ENCODE peak calls at places on chromosomes 6 and 20, in seven cellular contexts. V is A549, M is IMR-90, C is ovary, F is breast epithelium, X is esophagus squamous epithelium, P is right lobe of liver. L is an unnamed sample. For H3K4me1, the result is how much of the 10 kb centered on the place peaks cover.

GRCh38 chr20:32160341-32160740 is 47.2 kb downstream of the PLAGL2 start:
- DNase-seq in V (no peak), M (no peak), C (no peak), F (no peak), X (no peak), P (no peak), L (no peak)

GRCh38 chr6:103522045-103522444 is 1337.7 kb downstream of the HACE1 start:
- DNase-seq in V (no peak), M (no peak), C (no peak), F (no peak), X (no peak), P (no peak), L (no peak)

GRCh38 chr6:29653452-29654038 is 3.3 kb upstream of the MOG start:
- DNase-seq in V (peak), M (peak), C (no peak), F (no peak), X (no peak), P (no peak), L (peak)

GRCh38 chr6:40713002-40713719 is 126.0 kb upstream of the LRFN2 start:
- DNase-seq in V (no peak), M (no peak), C (no peak), F (no peak), X (no peak), P (no peak), L (no peak)

GRCh38 chr20:57043091-57043490 is 223.3 kb downstream of the BMP7 start:
- DNase-seq in V (no peak), M (no peak), C (no peak), F (peak), X (no peak), P (no peak), L (no peak)

GRCh38 chr6:137025786-137026730 is 18.7 kb downstream of the IL20RA start:
- DNase-seq in V (no peak), M (no peak), C (no peak), F (no peak), X (no peak), P (no peak), L (no peak)

GRCh38 chr6:133207754-133208153 is 33.4 kb upstream of the EYA4 start:
- DNase-seq in V (no peak), M (no peak), C (no peak), F (no peak), X (no peak), P (no peak), L (no peak)

GRCh38 chr6:49799090-49799489 is 12.0 kb upstream of the PGK2 start:
- DNase-seq in V (no peak), M (no peak), C (no peak), F (no peak), X (no peak), P (no peak), L (no peak)

GRCh38 chr6:98834060-98835031 is at the start of gene POU3F2:
- DNase-seq in V (peak), M (peak), C (peak), F (no peak), X (no peak), P (peak), L (peak)

GRCh38 chr20:50540620-50541605 is 30.7 kb downstream of the PTPN1 start:
- DNase-seq in V (peak), M (peak), C (no peak), F (no peak), X (no peak), P (no peak), L (no peak)

GRCh38 chr20:12012241-12013222 is 94.8 kb downstream of the BTBD3 start:
- DNase-seq in V (peak), M (peak), C (no peak), F (no peak), X (no peak), P (peak), L (no peak)

GRCh38 chr6:151299009-151299408 is 59.2 kb downstream of the AKAP12 start:
- DNase-seq in V (no peak), M (no peak), C (no peak), F (no peak), X (no peak), P (no peak), L (no peak)

GRCh38 chr6:73476722-73477121 is 15.2 kb downstream of the MTO1 start:
- DNase-seq in V (no peak), M (no peak), C (no peak), F (no peak), X (no peak), P (no peak), L (no peak)

GRCh38 chr6:73477407-73477806 is 15.9 kb downstream of the MTO1 start:
- DNase-seq in V (no peak), M (no peak), C (no peak), F (no peak), X (no peak), P (no peak), L (no peak)

DNA sequence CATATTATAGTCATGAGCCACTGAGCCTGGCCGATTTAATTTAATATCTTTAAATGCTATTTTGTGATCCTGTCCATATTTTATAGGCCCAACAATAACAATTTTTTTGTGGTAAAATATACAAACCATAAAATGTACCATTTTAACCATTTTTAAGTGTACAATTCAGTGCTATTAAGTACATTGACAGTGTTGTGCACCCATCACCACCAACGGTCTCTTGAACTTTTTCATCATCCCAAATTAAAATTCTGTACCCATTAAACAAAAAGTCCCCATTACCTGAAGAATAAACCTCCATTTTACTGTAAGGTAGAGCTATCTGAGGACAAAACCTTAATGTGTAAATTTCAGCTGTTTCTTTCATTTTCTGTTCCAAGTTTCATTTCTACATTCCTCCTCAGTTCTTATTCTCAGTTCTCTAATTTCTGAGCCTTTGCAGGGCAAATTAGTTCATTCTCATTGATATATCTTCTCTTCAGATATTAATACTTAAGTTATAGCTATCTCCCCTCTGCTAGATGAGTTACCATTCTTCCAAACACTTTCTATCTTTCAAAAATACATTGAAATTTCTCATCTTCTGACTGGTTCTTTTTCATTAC is 10.3 kb downstream of the MTO1 start:
- DNase-seq in V (no peak), M (no peak), C (no peak), F (no peak), X (no peak), P (no peak), L (no peak)
- H3K27ac ChIP-seq in V (no peak), M (no peak), C (no peak), F (no peak), X (peak), P (no peak), L (peak)

GRCh38 chr6:42047790-42048405 is 2.4 kb upstream of the TAF8 start:
- DNase-seq in V (no peak), M (no peak), C (no peak), F (peak), X (no peak), P (no peak), L (no peak)

GRCh38 chr6:42049116-42049809 is 1.1 kb upstream of the TAF8 start:
- DNase-seq in V (no peak), M (no peak), C (peak), F (peak), X (no peak), P (peak), L (no peak)

GRCh38 chr6:42045538-42046460 is 4.5 kb upstream of the TAF8 start:
- DNase-seq in V (no peak), M (peak), C (peak), F (peak), X (peak), P (peak), L (peak)

GRCh38 chr6:42046491-42047219 is 3.7 kb upstream of the TAF8 start:
- DNase-seq in V (no peak), M (peak), C (no peak), F (no peak), X (no peak), P (no peak), L (no peak)

DNA sequence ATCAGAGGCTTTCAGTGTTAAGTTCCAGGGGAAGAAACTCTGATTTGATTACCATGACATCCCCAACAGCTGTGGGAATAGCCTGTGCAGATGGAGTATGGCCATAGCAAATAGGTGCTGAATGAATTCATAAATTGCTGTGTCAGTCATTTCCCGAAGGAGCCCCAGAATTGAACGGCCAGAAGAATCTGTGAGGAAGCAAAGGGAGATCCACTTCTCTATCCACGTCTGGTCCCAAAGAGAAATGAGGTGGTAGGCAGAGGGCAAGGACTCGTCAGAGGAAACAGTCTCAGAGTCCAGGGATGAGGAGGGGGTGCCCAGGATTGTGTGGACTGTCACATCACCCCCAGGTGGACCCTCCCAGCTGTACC is 3.1 kb upstream of the TAF8 start:
- DNase-seq in V (no peak), M (no peak), C (no peak), F (no peak), X (no peak), P (no peak), L (no peak)
- H3K4me1 ChIP-seq in V (half or more), M (under half), C (under half), F (under half), X (half or more), P (under half), L (under half)

GRCh38 chr6:26170181-26170580 is 83.0 kb downstream of the HFE start:
- DNase-seq in V (no peak), M (no peak), C (no peak), F (no peak), X (no peak), P (no peak), L (no peak)

GRCh38 chr6:26173836-26174144 is 86.6 kb downstream of the HFE start:
- DNase-seq in V (no peak), M (no peak), C (no peak), F (no peak), X (no peak), P (no peak), L (no peak)

GRCh38 chr6:26170951-26171841 is 84.0 kb downstream of the HFE start:
- DNase-seq in V (no peak), M (no peak), C (no peak), F (no peak), X (no peak), P (no peak), L (no peak)

GRCh38 chr6:26175033-26175427 is 87.8 kb downstream of the HFE start:
- DNase-seq in V (no peak), M (no peak), C (no peak), F (no peak), X (no peak), P (no peak), L (no peak)

DNA sequence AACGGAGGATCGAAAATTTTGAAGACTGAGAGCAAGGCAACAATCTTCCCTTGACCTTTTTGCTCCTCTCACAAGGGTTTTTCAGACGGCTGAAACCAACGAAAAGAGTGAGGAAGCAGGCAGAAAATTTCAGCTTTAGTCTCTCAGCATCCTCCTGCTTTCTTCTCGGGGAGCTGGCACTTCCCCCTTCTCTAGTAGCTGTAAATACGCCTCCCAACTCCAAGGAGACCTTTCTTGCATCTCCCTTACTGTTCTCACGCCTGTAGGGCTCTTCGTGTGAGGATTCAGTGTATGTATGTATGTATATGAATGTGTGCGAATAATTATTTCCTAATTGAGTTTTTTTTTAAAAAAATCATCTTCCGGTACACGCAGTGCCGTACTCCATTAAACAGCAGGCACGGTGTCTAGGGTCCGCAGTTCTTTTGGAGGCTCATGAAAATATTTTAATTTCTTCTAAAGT is 85.3 kb downstream of the HFE start:
- DNase-seq in V (no peak), M (peak), C (no peak), F (peak), X (no peak), P (no peak), L (no peak)
- TF ChIP-seq POLR2A in V (no peak), M (no peak), C (no peak), F (no peak), X (no peak), P (no peak), L (no peak)

DNA sequence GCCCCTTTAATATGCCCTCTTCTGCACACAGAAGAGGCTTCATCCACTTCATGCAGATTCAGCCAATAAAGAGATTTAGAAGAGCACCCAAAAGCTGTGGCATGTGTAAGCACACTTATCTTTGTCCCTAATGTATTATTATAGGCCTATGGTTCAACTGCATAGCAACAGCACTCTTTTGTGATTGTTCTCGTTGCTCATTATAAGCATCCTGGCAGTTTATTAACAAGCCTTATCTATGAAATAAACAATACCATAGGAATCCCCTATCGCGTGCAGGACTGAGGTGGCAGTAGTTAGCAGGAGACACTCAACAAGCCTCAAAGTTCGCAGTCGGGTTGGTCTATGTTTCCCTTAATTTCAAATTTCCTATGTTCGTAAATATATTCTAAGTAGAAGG is 138.5 kb upstream of the BEND6 start:
- DNase-seq in V (no peak), M (no peak), C (no peak), F (no peak), X (no peak), P (no peak), L (no peak)
- H3K27ac ChIP-seq in V (no peak), M (no peak), C (no peak), F (no peak), X (no peak), P (no peak), L (no peak)

GRCh38 chr6:87920245-87920644 is 127.4 kb upstream of the SPACA1 start:
- DNase-seq in V (no peak), M (no peak), C (no peak), F (no peak), X (no peak), P (no peak), L (no peak)

GRCh38 chr6:87919001-87919400 is 128.6 kb upstream of the SPACA1 start:
- DNase-seq in V (no peak), M (no peak), C (no peak), F (no peak), X (no peak), P (no peak), L (no peak)

GRCh38 chr6:87917861-87918260 is 129.8 kb upstream of the SPACA1 start:
- DNase-seq in V (no peak), M (no peak), C (no peak), F (no peak), X (no peak), P (no peak), L (no peak)

GRCh38 chr6:87919416-87919815 is 128.2 kb upstream of the SPACA1 start:
- DNase-seq in V (no peak), M (no peak), C (no peak), F (no peak), X (no peak), P (no peak), L (no peak)

DNA sequence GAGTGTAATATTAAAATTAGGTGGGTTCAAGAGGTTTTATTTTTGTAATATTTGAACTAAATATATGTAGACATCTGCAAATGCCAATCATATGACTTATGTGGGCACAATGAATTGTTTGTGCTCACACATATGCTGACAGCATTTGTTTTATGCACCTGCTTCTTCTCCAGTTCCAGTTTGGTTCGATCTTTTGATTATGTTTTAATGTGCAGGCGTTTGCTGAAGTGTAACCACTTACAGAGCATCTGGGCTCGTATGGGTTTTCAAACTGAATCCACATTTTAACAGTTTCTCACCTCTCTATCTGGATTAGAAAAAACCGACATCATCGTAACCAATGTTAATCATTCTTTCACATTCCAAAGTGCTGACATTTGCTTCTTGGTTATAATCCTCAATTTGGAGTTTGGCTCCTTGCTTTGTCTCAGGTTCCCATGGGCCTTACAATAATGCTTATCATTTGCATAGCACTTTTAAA is 129.1 kb upstream of the SPACA1 start:
- DNase-seq in V (no peak), M (no peak), C (no peak), F (no peak), X (no peak), P (no peak), L (no peak)
- H3K4me1 ChIP-seq in V (under half), M (under half), C (under half), F (under half), X (under half), P (under half), L (under half)